ENCODE peak calls at places on chromosomes 4 and X, in seven cellular contexts. D is tibial nerve; Y is stimulated activated CD8-positive, alpha-beta memory T cell treated with anti-CD3 and anti-CD28 coated beads, Interleukin-15, amount 100 ng/mL, for 4 hours; R is HT1080; N is NCI-H2171; S is NCI-H1092 treated with DMSO at 0.1 percent for 48 hours; F is activated CD4-positive, alpha-beta memory T cell treated with anti-CD3 and anti-CD28 coated beads for 36 hours. A is an unnamed sample.

GRCh38 chr4:18691431-18692200 is 670.1 kb upstream of the LCORL start:
- DNase-seq in D (no peak), Y (no peak), R (no peak), N (no peak), S (peak; percentile 65), F (no peak), A (no peak)

GRCh38 chrX:16999275-16999674 is 52.8 kb downstream of the REPS2 start:
- DNase-seq in D (no peak), Y (no peak), R (peak; percentile 9), N (no peak), S (no peak), F (no peak), A (no peak)

GRCh38 chr4:20447103-20447502 is 195.4 kb downstream of the SLIT2 start:
- DNase-seq in D (no peak), Y (no peak), R (no peak), N (no peak), S (no peak), F (no peak), A (no peak)

GRCh38 chr4:75058486-75058885 is 125.6 kb downstream of the PARM1 start:
- DNase-seq in D (no peak), Y (no peak), R (no peak), N (no peak), S (no peak), F (no peak), A (no peak)

GRCh38 chr4:152935138-152935537 is 985 bp upstream of the FHDC1 start:
- DNase-seq in D (no peak), Y (no peak), R (no peak), N (no peak), S (no peak), F (peak; percentile 44), A (no peak)

GRCh38 chr4:26360273-26360672 is 39.5 kb downstream of the RBPJ start:
- DNase-seq in D (no peak), Y (no peak), R (no peak), N (no peak), S (no peak), F (no peak), A (no peak)

GRCh38 chr4:161237495-161237894 is 926.3 kb downstream of the FSTL5 start:
- DNase-seq in D (no peak), Y (no peak), R (no peak), N (no peak), S (no peak), F (no peak), A (no peak)

GRCh38 chr4:5780831-5781480 is 70.0 kb downstream of the EVC start:
- DNase-seq in D (no peak), Y (no peak), R (no peak), N (no peak), S (no peak), F (no peak), A (no peak)

GRCh38 chrX:2878563-2878962 is 49.8 kb downstream of the GYG2 start:
- DNase-seq in D (no peak), Y (no peak), R (no peak), N (no peak), S (no peak), F (no peak), A (no peak)

GRCh38 chr4:16715482-16715881 is 183.0 kb downstream of the LDB2 start:
- DNase-seq in D (no peak), Y (no peak), R (no peak), N (no peak), S (no peak), F (no peak), A (peak; percentile 6)

GRCh38 chr4:43556262-43556661 is 663.7 kb downstream of the GRXCR1 start:
- DNase-seq in D (no peak), Y (no peak), R (no peak), N (no peak), S (no peak), F (no peak), A (no peak)

GRCh38 chrX:106606583-106606982 is 5.2 kb upstream of the RADX start:
- DNase-seq in D (no peak), Y (no peak), R (peak; percentile 38), N (no peak), S (no peak), F (no peak), A (no peak)

GRCh38 chr4:141788169-141788915 is 152.0 kb downstream of the IL15 start:
- DNase-seq in D (no peak), Y (no peak), R (no peak), N (no peak), S (no peak), F (no peak), A (peak; percentile 89)

GRCh38 chrX:16807976-16808542 is 21.8 kb downstream of the TXLNG start:
- DNase-seq in D (no peak), Y (no peak), R (peak; percentile 13), N (no peak), S (no peak), F (no peak), A (peak; percentile 8)

GRCh38 chr4:5996641-5997040 is 21.6 kb downstream of the C4orf50 start:
- DNase-seq in D (no peak), Y (no peak), R (no peak), N (no peak), S (peak; percentile 26), F (no peak), A (no peak)

GRCh38 chrX:150234126-150234525 is 129.0 kb upstream of the MAMLD1 start:
- DNase-seq in D (no peak), Y (no peak), R (peak; percentile 49), N (no peak), S (no peak), F (no peak), A (peak; percentile 69)

GRCh38 chr4:106463622-106464021 is 95.0 kb upstream of the GIMD1 start:
- DNase-seq in D (no peak), Y (no peak), R (no peak), N (no peak), S (no peak), F (no peak), A (no peak)

GRCh38 chrX:131792356-131792749 is 230.7 kb upstream of the STK26 start:
- DNase-seq in D (no peak), Y (no peak), R (no peak), N (no peak), S (peak; percentile 72), F (no peak), A (no peak)

GRCh38 chr4:25930722-25931354 is 16.8 kb downstream of the SMIM20 start:
- DNase-seq in D (no peak), Y (no peak), R (no peak), N (no peak), S (no peak), F (no peak), A (no peak)

GRCh38 chrX:13902406-13902805 is 85.5 kb upstream of the GPM6B start:
- DNase-seq in D (no peak), Y (no peak), R (no peak), N (no peak), S (no peak), F (no peak), A (no peak)

GRCh38 chr4:39124885-39125599 is 57.3 kb upstream of the WDR19 start:
- DNase-seq in D (no peak), Y (no peak), R (no peak), N (no peak), S (no peak), F (no peak), A (no peak)

GRCh38 chr4:57109847-57110634 is at the start of gene IGFBP7:
- DNase-seq in D (no peak), Y (no peak), R (peak; percentile 35), N (no peak), S (no peak), F (peak; percentile 11), A (no peak)

GRCh38 chr4:145279122-145279960 is 99.0 kb upstream of the OTUD4 start:
- DNase-seq in D (no peak), Y (no peak), R (peak; percentile 78), N (no peak), S (no peak), F (no peak), A (peak; percentile 55)

GRCh38 chr4:141023051-141023450 is 110.2 kb downstream of the RNF150 start:
- DNase-seq in D (no peak), Y (no peak), R (no peak), N (no peak), S (no peak), F (no peak), A (no peak)

GRCh38 chr4:141195095-141195707 is 25.5 kb upstream of the ZNF330 start:
- DNase-seq in D (peak; percentile 32), Y (no peak), R (no peak), N (no peak), S (no peak), F (no peak), A (no peak)

GRCh38 chr4:101140228-101140627 is 207.1 kb downstream of the PPP3CA start:
- DNase-seq in D (no peak), Y (no peak), R (no peak), N (no peak), S (no peak), F (no peak), A (no peak)